ENCODE peak calls at places on chromosomes 13 and 19, in nine cellular contexts. V is left colon; Q is nucleus accumbens; O is NCI-H146; F is NCI-H187; G is spleen; J is activated CD4-positive, alpha-beta T cell treated with anti-CD3 and anti-CD28 coated beads, Interleukin-2, amount 50 U/mL, for 48 hours; H is WTC11; K is cardiac fibroblast. W is an unnamed sample.
A peak's percentile ranks its signal among the peaks of the same experiment; 100 is the strongest.

GRCh38 chr13:40356011-40356410 is 310.4 kb downstream of the FOXO1 start:
- DNase-seq in V (no peak), Q (no peak), O (no peak), F (no peak), G (no peak), J (no peak), H (no peak), K (no peak), W (no peak)

GRCh38 chr19:3708207-3708931 is at the start of gene TJP3:
- DNase-seq in V (peak; percentile 91), Q (no peak), O (no peak), F (no peak), G (no peak), J (no peak), H (no peak), K (no peak), W (no peak)

GRCh38 chr13:43133792-43134191 is 110.4 kb downstream of the DNAJC15 start:
- DNase-seq in V (no peak), Q (no peak), O (no peak), F (no peak), G (no peak), J (no peak), H (peak; percentile 26), K (no peak), W (no peak)

GRCh38 chr19:18995804-18996241 is 37.5 kb downstream of the SUGP2 start:
- DNase-seq in V (peak; percentile 34), Q (peak; percentile 62), O (peak; percentile 56), F (no peak), G (no peak), J (peak; percentile 10), H (peak; percentile 74), K (peak; percentile 89), W (peak; percentile 92)

GRCh38 chr13:110183925-110184324 is 123.0 kb downstream of the COL4A1 start:
- DNase-seq in V (no peak), Q (no peak), O (no peak), F (no peak), G (no peak), J (no peak), H (no peak), K (no peak), W (no peak)

GRCh38 chr13:72204291-72204690 is 337.3 kb upstream of the DACH1 start:
- DNase-seq in V (no peak), Q (no peak), O (no peak), F (no peak), G (no peak), J (no peak), H (no peak), K (peak; percentile 26), W (no peak)

GRCh38 chr19:27962260-27962659 is 1250.7 kb downstream of the UQCRFS1 start:
- DNase-seq in V (no peak), Q (no peak), O (no peak), F (no peak), G (no peak), J (no peak), H (no peak), K (peak; percentile 15), W (no peak)

GRCh38 chr13:44368062-44368591 is 5.5 kb upstream of the SERP2 start:
- DNase-seq in V (no peak), Q (no peak), O (peak; percentile 47), F (no peak), G (no peak), J (no peak), H (no peak), K (no peak), W (peak; percentile 95)

GRCh38 chr13:49690133-49690989 is 925 bp downstream of the EBPL start:
- DNase-seq in V (peak; percentile 41), Q (no peak), O (peak; percentile 56), F (no peak), G (no peak), J (peak; percentile 15), H (no peak), K (peak; percentile 55), W (peak; percentile 84)

GRCh38 chr19:4686700-4687099 is 16.6 kb upstream of the MYDGF start:
- DNase-seq in V (no peak), Q (no peak), O (no peak), F (no peak), G (no peak), J (no peak), H (no peak), K (no peak), W (no peak)

GRCh38 chr13:36352350-36352749 is 6.2 kb upstream of the SPART start:
- DNase-seq in V (no peak), Q (no peak), O (no peak), F (no peak), G (no peak), J (no peak), H (no peak), K (peak; percentile 52), W (no peak)

W was measured in fibroblast of villous mesenchyme.